ENCODE peak calls at places on chromosomes 16 and 17, in six cellular contexts. E is A549, Q is stomach, R is H1, H is tibial nerve, J is sigmoid colon. N is an unnamed sample. For H3K4me1, the result is how much of the 10 kb centered on the place peaks cover.

GRCh38 chr17:34173221-34173620 is 81.9 kb upstream of the CCL2 start:
- DNase-seq in R (no peak), H (no peak), E (no peak), Q (no peak), J (no peak), N (no peak)

GRCh38 chr16:68197250-68197649 is 38.7 kb downstream of the ESRP2 start:
- DNase-seq in J (no peak), R (no peak), H (no peak), Q (no peak), E (peak), N (no peak)

GRCh38 chr17:71428897-71429296 is 691.9 kb upstream of the SOX9 start:
- DNase-seq in J (no peak), Q (no peak), E (no peak), H (no peak), R (no peak), N (no peak)

GRCh38 chr16:85724126-85724879 is 26.6 kb downstream of the C16orf74 start:
- DNase-seq in E (no peak), J (no peak), R (no peak), Q (no peak), H (no peak), N (no peak)

GRCh38 chr16:67734731-67735201 is 15.7 kb upstream of the GFOD2 start:
- DNase-seq in Q (no peak), R (no peak), H (no peak), E (no peak), J (no peak), N (no peak)

GRCh38 chr17:13353590-13353989 is 248.1 kb downstream of the HS3ST3A1 start:
- DNase-seq in H (no peak), R (no peak), Q (no peak), E (no peak), J (peak), N (no peak)

GRCh38 chr16:66263168-66263972 is 103.1 kb upstream of the CDH5 start:
- DNase-seq in E (no peak), Q (no peak), J (no peak), R (no peak), H (no peak), N (no peak)

GRCh38 chr16:80723091-80723490 is 81.3 kb downstream of the CDYL2 start:
- DNase-seq in E (no peak), R (no peak), Q (peak), H (no peak), J (no peak), N (peak)

GRCh38 chr17:34990921-34991365 is 10.6 kb downstream of the LIG3 start:
- DNase-seq in R (no peak), J (no peak), H (no peak), E (no peak), Q (peak), N (no peak)

GRCh38 chr16:81956213-81956948 is 54.9 kb downstream of the SDR42E1 start:
- DNase-seq in Q (no peak), R (no peak), H (no peak), E (no peak), J (no peak), N (no peak)

GRCh38 chr16:56919099-56919800 is 12.7 kb upstream of the HERPUD1 start:
- DNase-seq in Q (no peak), R (no peak), E (no peak), J (peak), H (no peak), N (no peak)
- TF ChIP-seq EP300 in Q (no peak), R (no peak), E (no peak), J (no peak), H (no peak), N (no peak)

GRCh38 chr17:11747441-11747840 is 149.2 kb downstream of the DNAH9 start:
- DNase-seq in J (no peak), Q (no peak), E (no peak), H (no peak), R (no peak), N (no peak)
- H3K4me1 ChIP-seq in J (under half), Q (under half), E (under half), H (under half), R (under half), N (under half)

DNA sequence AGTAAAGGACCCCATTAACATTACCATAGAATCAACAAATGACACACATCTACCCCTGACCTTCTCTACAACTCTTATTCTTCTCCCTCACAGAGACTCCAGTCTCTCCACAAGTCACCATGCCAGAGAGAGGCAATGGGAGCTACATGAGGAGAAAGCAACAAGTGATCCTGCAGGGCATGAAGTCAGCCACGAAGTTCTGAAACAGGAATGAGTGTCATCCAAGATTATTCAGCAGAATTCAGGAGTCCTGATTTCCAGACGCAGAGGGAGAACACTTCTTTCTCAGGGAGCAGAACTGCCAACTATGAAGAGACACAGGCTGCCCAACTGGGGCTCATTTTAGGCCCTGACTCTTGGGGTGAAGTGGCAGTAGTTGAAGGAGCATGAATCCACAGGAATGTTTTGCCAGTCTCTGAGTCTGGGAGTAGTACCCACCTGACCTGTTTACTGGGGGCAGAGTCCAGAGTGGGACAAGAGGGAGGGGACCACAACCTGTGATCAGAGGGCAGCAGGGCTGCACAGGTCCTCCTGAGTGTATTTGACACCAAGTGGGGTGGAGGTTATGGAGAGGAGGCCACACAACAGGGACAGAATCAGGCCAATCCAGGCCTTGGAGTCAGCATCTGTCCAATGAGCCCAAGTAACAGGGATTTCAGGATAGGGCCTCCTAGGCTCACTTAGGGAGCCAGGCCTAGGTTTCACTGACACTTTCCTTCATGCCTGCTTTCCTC is 2.4 kb upstream of the MTMR4 start:
- DNase-seq in E (no peak), H (no peak), R (no peak), Q (no peak), J (peak), N (no peak)
- TF ChIP-seq EP300 in E (no peak), H (no peak), R (no peak), Q (no peak), J (no peak), N (no peak)

GRCh38 chr17:1227365-1227764 is 42.9 kb upstream of the BHLHA9 start:
- DNase-seq in E (no peak), R (no peak), J (no peak), H (no peak), Q (no peak), N (no peak)

GRCh38 chr17:1229891-1230571 is 40.2 kb upstream of the BHLHA9 start:
- DNase-seq in H (no peak), Q (no peak), R (no peak), E (no peak), J (no peak), N (no peak)

GRCh38 chr17:1229354-1229890 is 40.8 kb upstream of the BHLHA9 start:
- DNase-seq in R (no peak), Q (peak), J (peak), H (peak), E (no peak), N (peak)

GRCh38 chr17:1227917-1228751 is 42.1 kb upstream of the BHLHA9 start:
- DNase-seq in R (no peak), E (no peak), J (no peak), Q (no peak), H (no peak), N (no peak)

GRCh38 chr17:1228752-1229353 is 41.4 kb upstream of the BHLHA9 start:
- DNase-seq in E (no peak), R (no peak), Q (no peak), J (no peak), H (no peak), N (no peak)
- H3K4me1 ChIP-seq in E (under half), R (under half), Q (half or more), J (under half), H (under half), N (under half)

GRCh38 chr17:43750154-43750553 is 8.4 kb downstream of the SOST start:
- DNase-seq in R (no peak), E (no peak), H (no peak), Q (no peak), J (no peak), N (no peak)
- TF ChIP-seq EP300 in R (no peak), E (no peak), H (no peak), Q (no peak), J (no peak), N (no peak)

GRCh38 chr17:76131692-76132573 is 9.1 kb downstream of the FOXJ1 start:
- DNase-seq in Q (no peak), R (no peak), E (no peak), J (no peak), H (no peak), N (no peak)
- H3K4me1 ChIP-seq in Q (under half), R (under half), E (under half), J (under half), H (under half), N (under half)

GRCh38 chr16:142405-142804 is 3.9 kb upstream of the NPRL3 start:
- DNase-seq in Q (no peak), H (no peak), E (no peak), J (no peak), R (no peak), N (no peak)

GRCh38 chr16:143456-143855 is 5.0 kb upstream of the NPRL3 start:
- DNase-seq in H (no peak), Q (no peak), E (no peak), R (no peak), J (no peak), N (no peak)

GRCh38 chr16:143047-143446 is 4.6 kb upstream of the NPRL3 start:
- DNase-seq in Q (no peak), H (no peak), J (no peak), E (no peak), R (no peak), N (no peak)

GRCh38 chr16:149024-149675 is 3.3 kb upstream of the HBZ start:
- DNase-seq in Q (no peak), E (no peak), R (no peak), H (no peak), J (no peak), N (no peak)

GRCh38 chr16:144797-145252 is 6.4 kb upstream of the NPRL3 start:
- DNase-seq in J (no peak), H (no peak), Q (no peak), E (no peak), R (no peak), N (no peak)
- TF ChIP-seq EP300 in J (no peak), H (no peak), Q (no peak), E (no peak), R (no peak), N (no peak)

GRCh38 chr16:20243731-20244281 is 83.5 kb downstream of the GP2 start:
- DNase-seq in H (no peak), J (no peak), E (no peak), R (no peak), Q (no peak), N (no peak)
- H3K4me1 ChIP-seq in H (under half), J (under half), E (under half), R (under half), Q (under half), N (under half)

GRCh38 chr16:15653227-15653626 is 3.2 kb downstream of the NDE1 start:
- DNase-seq in H (no peak), R (no peak), Q (no peak), E (no peak), J (peak), N (no peak)
- TF ChIP-seq EP300 in H (no peak), R (no peak), Q (no peak), E (no peak), J (peak), N (no peak)